ENCODE peak calls at places on chromosomes 13 and 19, in nine cellular contexts. T, O, H, M, Y, Z, V, X and J are unnamed samples.

GRCh38 chr19:40305403-40305802 is 20.3 kb upstream of the AKT2 start:
- DNase-seq in O (peak), M (peak), H (peak), V (peak), T (peak), Z (peak), X (peak), Y (peak), J (peak)

GRCh38 chr13:94656766-94657165 is 55.1 kb downstream of the GPR180 start:
- DNase-seq in O (peak), M (no peak), H (no peak), Y (peak), V (no peak), T (peak), Z (no peak), X (no peak), J (no peak)

GRCh38 chr19:16148443-16149045 is 5.1 kb downstream of the HSH2D start:
- DNase-seq in X (no peak), T (no peak), M (no peak), H (no peak), Y (no peak), O (no peak), Z (no peak), V (no peak), J (no peak)

GRCh38 chr19:14746891-14747290 is 31.5 kb downstream of the ADGRE2 start:
- DNase-seq in Z (no peak), H (no peak), T (no peak), X (no peak), M (no peak), V (no peak), O (no peak), Y (no peak), J (no peak)

GRCh38 chr19:19627716-19628498 is at the start of gene LPAR2:
- DNase-seq in Y (no peak), X (peak), O (no peak), V (peak), T (no peak), H (no peak), M (peak), Z (peak), J (peak)

GRCh38 chr13:42894765-42895181 is 97.3 kb downstream of the EPSTI1 start:
- DNase-seq in Z (no peak), O (peak), H (no peak), T (peak), X (no peak), V (no peak), Y (peak), M (no peak), J (no peak)

GRCh38 chr13:52599853-52600603 is 42.2 kb upstream of the HNRNPA1L2 start:
- DNase-seq in O (peak), H (no peak), X (no peak), T (peak), Y (peak), Z (peak), V (peak), M (no peak), J (peak)

GRCh38 chr13:27168870-27169525 is 2.6 kb downstream of the USP12 start:
- DNase-seq in M (no peak), O (peak), X (no peak), T (no peak), Z (no peak), H (no peak), V (no peak), Y (peak), J (no peak)

GRCh38 chr13:35470671-35471465 is 5.6 kb downstream of the MAB21L1 start:
- DNase-seq in T (peak), H (no peak), X (no peak), M (peak), Z (peak), Y (peak), O (peak), V (peak), J (peak)

GRCh38 chr19:32526895-32527294 is 54.1 kb upstream of the PDCD5 start:
- DNase-seq in O (no peak), T (no peak), X (no peak), M (no peak), Y (no peak), V (no peak), H (no peak), Z (no peak), J (no peak)

GRCh38 chr13:110816500-110816899 is 98.4 kb downstream of the ANKRD10 start:
- DNase-seq in M (no peak), X (no peak), Z (no peak), V (no peak), T (no peak), H (no peak), O (no peak), Y (no peak), J (no peak)

GRCh38 chr19:51168571-51169282 is 26.6 kb downstream of the SIGLEC7 start:
- DNase-seq in M (no peak), V (no peak), Y (no peak), O (no peak), T (no peak), Z (no peak), H (no peak), X (no peak), J (no peak)

GRCh38 chr13:87168390-87168789 is 502.8 kb upstream of the SLITRK5 start:
- DNase-seq in M (no peak), V (no peak), Y (no peak), O (no peak), X (no peak), H (no peak), T (no peak), Z (no peak), J (no peak)

GRCh38 chr13:46491641-46492040 is 61.3 kb upstream of the LRCH1 start:
- DNase-seq in Y (no peak), Z (no peak), H (no peak), V (no peak), O (no peak), X (no peak), M (no peak), T (no peak), J (no peak)

GRCh38 chr13:43154083-43154739 is 130.8 kb downstream of the DNAJC15 start:
- DNase-seq in X (no peak), H (no peak), O (no peak), Y (no peak), Z (no peak), V (no peak), T (no peak), M (no peak), J (no peak)

GRCh38 chr19:4744451-4745170 is 21.0 kb upstream of the DPP9 start:
- DNase-seq in Z (no peak), O (peak), T (peak), Y (peak), H (no peak), V (no peak), X (no peak), M (no peak), J (no peak)

GRCh38 chr19:14325863-14326262 is 55.4 kb upstream of the ADGRE5 start:
- DNase-seq in V (no peak), O (no peak), Y (no peak), H (peak), T (no peak), Z (no peak), X (no peak), M (no peak), J (no peak)

GRCh38 chr19:16860118-16860517 is 28.7 kb upstream of the F2RL3 start:
- DNase-seq in H (no peak), M (no peak), O (no peak), V (no peak), Y (no peak), Z (no peak), X (no peak), T (no peak), J (no peak)

GRCh38 chr19:56356944-56357343 is 36.4 kb downstream of the ZNF582 start:
- DNase-seq in V (no peak), H (no peak), M (no peak), X (no peak), O (no peak), T (no peak), Z (no peak), Y (no peak), J (no peak)

GRCh38 chr13:34030782-34031181 is 212.8 kb downstream of the RFC3 start:
- DNase-seq in M (no peak), O (no peak), Y (no peak), X (no peak), T (no peak), H (no peak), Z (no peak), V (no peak), J (no peak)

GRCh38 chr19:36256064-36256463 is 41.2 kb downstream of the ZNF146 start:
- DNase-seq in X (no peak), Z (no peak), O (no peak), V (no peak), M (no peak), Y (no peak), H (no peak), T (no peak), J (no peak)

GRCh38 chr19:17846146-17846545 is 1.6 kb downstream of the JAK3 start:
- DNase-seq in H (no peak), V (no peak), Z (no peak), X (no peak), O (no peak), Y (no peak), M (no peak), T (no peak), J (no peak)

GRCh38 chr19:18883530-18884304 is 12.2 kb downstream of the CERS1 start:
- DNase-seq in Z (peak), H (no peak), X (no peak), M (no peak), V (no peak), T (no peak), Y (no peak), O (no peak), J (no peak)

GRCh38 chr19:22797040-22797439 is 13.1 kb upstream of the ZNF99 start:
- DNase-seq in T (no peak), M (no peak), Z (no peak), V (no peak), X (no peak), Y (no peak), H (peak), O (no peak), J (no peak)

GRCh38 chr19:10968527-10969081 is 7.8 kb downstream of the SMARCA4 start:
- DNase-seq in H (no peak), M (no peak), T (no peak), X (no peak), Z (no peak), O (no peak), Y (no peak), V (no peak), J (no peak)

GRCh38 chr19:50632151-50632835 is 7.4 kb downstream of the SYT3 start:
- DNase-seq in M (no peak), Y (no peak), H (no peak), O (no peak), Z (no peak), T (no peak), X (no peak), V (no peak), J (no peak)

DNA sequence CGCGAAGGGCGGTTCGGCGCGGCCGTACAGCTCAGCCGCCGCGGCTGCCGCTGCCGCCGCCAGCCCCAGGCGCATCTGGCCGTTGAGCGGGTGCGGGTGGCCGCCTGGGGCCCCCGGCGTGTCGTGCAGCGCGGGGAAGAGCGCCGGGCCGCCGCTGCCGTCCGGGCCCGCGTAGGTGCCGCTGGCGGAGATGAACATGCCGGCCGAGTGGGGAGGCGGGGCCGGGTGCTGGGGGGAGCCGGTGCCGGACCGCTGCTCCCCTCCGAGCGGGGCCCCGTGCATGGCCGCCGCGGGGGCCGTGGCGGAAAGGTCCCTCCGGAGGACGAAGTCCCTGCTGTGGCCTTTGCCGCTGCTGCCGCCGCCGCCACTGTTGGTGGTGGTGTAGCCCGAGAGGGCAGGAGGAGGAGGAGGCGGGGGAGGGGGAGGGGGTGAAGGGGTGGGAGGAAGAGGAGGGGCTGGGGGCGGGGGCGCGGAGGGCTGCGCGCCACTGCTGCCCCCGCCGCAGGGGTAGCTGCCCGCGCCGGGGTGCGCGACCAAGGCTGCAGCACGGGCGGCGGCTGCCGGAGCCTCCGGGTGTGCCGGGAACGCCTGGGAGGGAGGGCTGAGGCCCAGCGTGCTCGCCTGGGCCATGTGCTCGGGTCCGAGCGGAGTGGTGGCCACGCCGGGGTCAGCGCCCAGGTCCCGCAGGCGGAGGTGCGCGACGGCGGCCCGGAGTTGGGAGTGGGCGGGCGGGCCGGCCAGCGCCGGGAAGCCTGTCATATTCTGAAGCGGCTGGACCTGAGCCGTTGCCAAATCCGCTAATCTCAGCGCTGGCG is 599 bp downstream of the ZIC5 start:
- DNase-seq in V (peak), H (no peak), M (no peak), Z (peak), T (no peak), Y (no peak), O (no peak), X (no peak), J (peak)
- H3K9ac ChIP-seq in V (no peak), H (peak), M (peak), Z (peak), T (no peak), Y (no peak), O (no peak), X (peak), J (no peak)

DNA sequence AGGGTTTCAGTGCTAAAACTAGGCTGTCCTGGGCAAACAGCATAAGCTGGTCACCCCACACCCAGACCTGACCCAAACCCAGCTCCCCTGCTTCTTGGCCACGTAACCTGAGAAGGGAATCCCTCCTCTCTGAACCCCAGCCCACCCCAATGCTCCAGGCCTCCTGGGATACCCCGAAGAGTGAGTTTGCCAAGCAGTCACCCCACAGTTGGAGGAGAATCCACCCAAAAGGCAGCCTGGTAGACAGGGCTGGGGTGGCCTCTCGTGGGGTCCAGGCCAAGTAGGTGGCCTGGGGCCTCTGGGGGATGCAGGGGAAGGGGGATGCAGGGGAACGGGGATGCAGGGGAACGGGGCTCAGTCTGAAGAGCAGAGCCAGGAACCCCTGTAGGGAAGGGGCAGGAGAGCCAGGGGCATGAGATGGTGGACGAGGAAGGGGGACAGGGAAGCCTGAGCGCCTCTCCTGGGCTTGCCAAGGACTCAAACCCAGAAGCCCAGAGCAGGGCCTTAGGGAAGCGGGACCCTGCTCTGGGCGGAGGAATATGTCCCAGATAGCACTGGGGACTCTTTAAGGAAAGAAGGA is 2.8 kb downstream of the PPP1R12C start:
- DNase-seq in O (no peak), T (no peak), V (no peak), H (no peak), X (no peak), Z (no peak), M (no peak), Y (no peak), J (no peak)
- H3K9ac ChIP-seq in O (no peak), T (peak), V (no peak), H (no peak), X (no peak), Z (no peak), M (no peak), Y (no peak), J (peak)

GRCh38 chr19:1605236-1606137 is at the start of gene UQCR11:
- DNase-seq in H (peak), O (peak), T (peak), X (peak), Y (peak), Z (peak), M (peak), V (peak), J (peak)
- H3K9ac ChIP-seq in H (peak), O (peak), T (peak), X (peak), Y (peak), Z (peak), M (peak), V (peak), J (peak)

GRCh38 chr13:51547425-51548176 is 36.7 kb upstream of the WDFY2 start:
- DNase-seq in V (no peak), Y (no peak), H (no peak), M (no peak), Z (no peak), O (no peak), X (no peak), T (no peak), J (no peak)
- H3K9ac ChIP-seq in V (no peak), Y (no peak), H (no peak), M (no peak), Z (no peak), O (no peak), X (no peak), T (no peak), J (no peak)

GRCh38 chr19:54164369-54165068 is 5.0 kb upstream of the LENG1 start:
- DNase-seq in M (no peak), Z (peak), X (peak), V (peak), Y (peak), T (peak), H (no peak), O (peak), J (peak)

GRCh38 chr19:54162241-54162805 is 2.8 kb upstream of the LENG1 start:
- DNase-seq in M (no peak), Y (peak), Z (peak), V (peak), T (peak), X (peak), O (peak), H (no peak), J (peak)

GRCh38 chr19:54162884-54163283 is 3.4 kb upstream of the LENG1 start:
- DNase-seq in T (no peak), H (no peak), X (no peak), Y (no peak), Z (no peak), M (no peak), O (no peak), V (no peak), J (no peak)

GRCh38 chr19:54168174-54168917 is 4.6 kb downstream of the TMC4 start:
- DNase-seq in T (peak), V (peak), M (peak), X (peak), Z (peak), Y (peak), O (peak), H (no peak), J (peak)

DNA sequence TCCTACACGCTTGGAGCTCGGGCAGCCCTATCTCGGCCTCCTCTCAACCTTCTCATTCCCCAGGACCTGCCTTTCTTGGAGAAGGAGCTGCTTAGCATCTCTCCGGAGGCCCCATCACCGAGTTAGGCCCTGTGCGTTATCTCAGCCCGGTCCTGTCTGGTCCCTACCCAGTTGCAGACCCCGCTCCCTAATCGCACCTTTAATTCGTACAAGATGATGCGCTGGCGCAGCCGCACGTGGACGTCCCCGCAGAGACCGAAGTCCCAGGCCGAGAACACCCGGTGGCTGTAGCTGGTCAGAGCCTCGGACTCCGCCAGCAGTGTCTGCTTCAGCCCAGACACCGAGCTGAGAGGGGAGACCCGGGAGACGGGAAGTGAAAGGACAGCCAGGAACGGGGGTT is 5.7 kb upstream of the LENG1 start:
- DNase-seq in V (no peak), O (no peak), T (no peak), Y (no peak), M (no peak), X (no peak), Z (no peak), H (no peak), J (no peak)
- H3K9ac ChIP-seq in V (no peak), O (no peak), T (no peak), Y (no peak), M (no peak), X (no peak), Z (no peak), H (no peak), J (no peak)

DNA sequence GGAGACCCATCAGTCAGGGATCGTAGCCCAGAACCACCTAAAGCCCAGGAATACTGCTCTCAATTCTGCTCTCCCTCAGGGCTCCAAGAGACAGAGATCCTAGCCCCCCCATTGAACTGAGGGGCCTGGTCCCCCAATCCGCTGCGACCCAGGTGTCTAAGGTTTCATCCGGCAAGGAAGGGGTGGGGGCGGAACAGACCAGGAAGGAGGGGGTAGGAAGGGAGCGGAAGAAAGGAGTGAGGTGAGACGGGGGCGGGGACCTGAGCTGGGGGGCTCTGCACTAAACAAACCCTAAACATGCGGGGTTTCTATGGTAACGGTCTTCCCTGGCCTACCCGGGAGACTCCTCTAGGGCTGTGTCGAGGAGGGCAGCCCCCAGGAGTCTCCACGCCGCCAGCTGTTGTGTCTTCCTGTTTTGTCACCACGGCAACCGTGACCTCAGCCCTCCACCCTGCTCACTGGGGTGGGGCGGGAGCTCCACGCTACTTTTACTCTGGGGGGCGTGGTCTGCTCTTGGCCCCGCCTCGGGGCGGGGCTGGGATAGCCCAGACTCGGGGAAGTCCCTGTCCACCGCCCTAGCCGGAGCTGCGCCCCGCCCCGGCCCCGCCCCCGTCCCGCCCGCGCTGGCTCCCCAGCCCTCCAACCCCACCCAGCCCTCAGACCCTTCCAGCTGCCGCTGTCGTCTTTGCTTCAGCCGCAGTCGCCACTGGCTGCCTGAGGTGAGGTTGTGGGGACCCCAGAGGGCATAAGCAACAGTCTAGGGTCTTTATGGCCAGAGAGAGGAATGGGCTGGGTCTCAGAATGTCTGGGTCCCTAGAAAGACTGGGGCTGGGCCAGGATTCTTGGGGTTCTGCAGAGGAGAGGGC is at the start of gene MYADM:
- DNase-seq in X (peak), H (peak), V (peak), Y (peak), M (peak), Z (peak), T (peak), O (peak), J (peak)
- H3K9ac ChIP-seq in X (peak), H (peak), V (peak), Y (peak), M (peak), Z (peak), T (peak), O (peak), J (peak)

GRCh38 chr19:1058112-1058511 is 8.9 kb upstream of the ARHGAP45 start:
- DNase-seq in H (no peak), V (no peak), M (no peak), T (no peak), Y (no peak), O (no peak), X (no peak), Z (no peak), J (no peak)

GRCh38 chr19:1055028-1055425 is 11.9 kb upstream of the ARHGAP45 start:
- DNase-seq in Z (no peak), O (no peak), T (no peak), M (no peak), X (no peak), Y (no peak), H (no peak), V (no peak), J (no peak)

GRCh38 chr19:1055886-1056620 is 10.9 kb upstream of the ARHGAP45 start:
- DNase-seq in X (no peak), O (no peak), H (no peak), V (no peak), Y (no peak), M (no peak), Z (peak), T (no peak), J (no peak)

GRCh38 chr19:1054102-1055027 is 12.6 kb upstream of the ARHGAP45 start:
- DNase-seq in H (no peak), T (no peak), O (no peak), M (no peak), Z (no peak), Y (no peak), V (no peak), X (no peak), J (no peak)

GRCh38 chr19:1057185-1057857 is 9.6 kb upstream of the ARHGAP45 start:
- DNase-seq in H (no peak), Y (peak), V (peak), M (no peak), O (peak), T (peak), Z (peak), X (no peak), J (peak)
- H3K9ac ChIP-seq in H (no peak), Y (no peak), V (no peak), M (no peak), O (no peak), T (no peak), Z (no peak), X (no peak), J (no peak)

GRCh38 chr19:3631053-3631861 is 4.7 kb upstream of the CACTIN start:
- DNase-seq in O (no peak), V (no peak), H (no peak), T (no peak), Y (no peak), M (no peak), X (no peak), Z (no peak), J (no peak)
- H3K9ac ChIP-seq in O (no peak), V (no peak), H (no peak), T (no peak), Y (no peak), M (no peak), X (no peak), Z (no peak), J (no peak)